ENCODE peak calls at places on chromosomes 11 and 22, in six cellular contexts. S is GM06990, Y is fibroblast of lung, E is thoracic aorta, I is endodermal cell, O is neural progenitor cell. W is an unnamed sample.

GRCh38 chr11:72497731-72498130 is 63.4 kb upstream of the CLPB start:
- DNase-seq in S (no peak), Y (no peak), E (no peak), I (no peak), O (no peak), W (no peak)

GRCh38 chr11:64839887-64840782 is 4.3 kb downstream of the CDC42BPG start:
- DNase-seq in S (no peak), Y (no peak), E (no peak), I (no peak), O (no peak), W (no peak)

GRCh38 chr22:17079572-17079971 is 5.2 kb upstream of the IL17RA start:
- DNase-seq in S (no peak), Y (no peak), E (no peak), I (no peak), O (no peak), W (no peak)

GRCh38 chr11:57072640-57073039 is 83.9 kb downstream of the OR5AK2 start:
- DNase-seq in S (no peak), Y (peak; percentile 98), E (no peak), I (no peak), O (no peak), W (peak; percentile 90)

GRCh38 chr11:487571-488021 is 19.4 kb downstream of the RNH1 start:
- DNase-seq in S (no peak), Y (no peak), E (no peak), I (no peak), O (no peak), W (no peak)

GRCh38 chr22:20833225-20833665 is 25.4 kb downstream of the PI4KA start:
- DNase-seq in S (no peak), Y (no peak), E (no peak), I (peak; percentile 5), O (no peak), W (no peak)

GRCh38 chr11:103888541-103888951 is 147.9 kb upstream of the DDI1 start:
- DNase-seq in S (no peak), Y (peak; percentile 47), E (no peak), I (no peak), O (no peak), W (no peak)

GRCh38 chr11:119115484-119116234 is 5.7 kb upstream of the HINFP start:
- DNase-seq in S (no peak), Y (no peak), E (no peak), I (no peak), O (no peak), W (no peak)

GRCh38 chr11:44684886-44685285 is 41.9 kb upstream of the TSPAN18 start:
- DNase-seq in S (no peak), Y (no peak), E (no peak), I (no peak), O (peak; percentile 55), W (no peak)

GRCh38 chr11:76626921-76627391 is 43.6 kb downstream of the LRRC32 start:
- DNase-seq in S (peak; percentile 82), Y (peak; percentile 89), E (no peak), I (peak; percentile 26), O (no peak), W (no peak)

GRCh38 chr11:107956543-107956942 is 28.3 kb downstream of the RAB39A start:
- DNase-seq in S (no peak), Y (no peak), E (no peak), I (no peak), O (no peak), W (no peak)

GRCh38 chr11:74957937-74958629 is 9.0 kb downstream of the SPCS2 start:
- DNase-seq in S (no peak), Y (no peak), E (no peak), I (no peak), O (no peak), W (no peak)

GRCh38 chr22:39493759-39494158 is 8.3 kb upstream of the MIEF1 start:
- DNase-seq in S (no peak), Y (peak; percentile 79), E (no peak), I (no peak), O (no peak), W (no peak)

GRCh38 chr22:38873469-38874411 is 1.7 kb upstream of the CBX6 start:
- DNase-seq in S (peak; percentile 66), Y (no peak), E (no peak), I (peak; percentile 62), O (no peak), W (no peak)

GRCh38 chr22:27292542-27293298 is 508.8 kb downstream of the MN1 start:
- DNase-seq in S (no peak), Y (no peak), E (no peak), I (peak; percentile 5), O (peak; percentile 46), W (no peak)

GRCh38 chr11:85123752-85124231 is 503.4 kb downstream of the DLG2 start:
- DNase-seq in S (peak; percentile 57), Y (no peak), E (no peak), I (no peak), O (no peak), W (peak; percentile 9)

GRCh38 chr22:50544078-50544745 is 1.5 kb upstream of the KLHDC7B start:
- DNase-seq in S (peak; percentile 89), Y (peak; percentile 55), E (no peak), I (peak; percentile 95), O (peak; percentile 93), W (no peak)

DNA sequence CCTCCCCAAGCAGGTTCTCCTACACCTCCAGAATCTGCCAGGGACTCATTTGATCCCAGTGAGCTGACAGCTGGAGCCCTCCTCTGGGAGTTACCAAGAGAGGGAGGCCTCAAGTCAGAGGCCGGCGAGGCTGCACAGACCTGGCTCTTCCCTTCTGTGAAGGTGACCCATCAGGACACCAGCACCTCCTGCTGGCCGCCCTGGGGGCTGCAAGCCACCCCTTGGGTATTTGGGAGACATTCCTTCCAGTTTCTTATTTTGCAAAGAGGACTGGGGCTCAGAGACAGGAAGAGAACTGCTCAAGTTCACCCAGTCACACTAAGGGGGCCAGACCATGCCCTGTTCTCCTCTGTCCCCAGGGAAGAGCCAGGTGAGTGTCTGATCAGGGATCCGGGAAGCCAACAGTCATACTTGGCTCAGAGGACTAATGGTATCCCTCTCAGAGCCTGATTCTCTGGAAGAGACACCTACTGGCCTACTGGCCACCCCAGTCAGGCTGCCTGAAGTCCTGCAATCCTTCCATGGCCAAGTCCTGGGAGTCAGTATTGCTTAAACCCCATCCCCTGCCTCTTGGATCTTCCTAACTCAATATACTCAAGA is 40.5 kb upstream of the RIC3 start:
- DNase-seq in S (peak; percentile 35), Y (no peak), E (no peak), I (peak; percentile 92), O (no peak), W (no peak)
- TF ChIP-seq CTCF in S (peak; percentile 89), Y (peak; percentile 15), E (peak; percentile 19), I (peak; percentile 88), O (peak; percentile 57), W (peak; percentile 55)

GRCh38 chr11:34243620-34244493 is 114.0 kb downstream of the ABTB2 start:
- DNase-seq in S (peak; percentile 76), Y (peak; percentile 88), E (no peak), I (peak; percentile 69), O (no peak), W (no peak)
- H3K4me3 ChIP-seq in S (no peak overlapping the region), Y (no peak overlapping the region), E (no peak overlapping the region), I (no peak overlapping the region), O (no peak overlapping the region), W (no peak overlapping the region)

GRCh38 chr22:30801695-30802094 is 107.0 kb downstream of the OSBP2 start:
- DNase-seq in S (no peak), Y (no peak), E (no peak), I (no peak), O (no peak), W (no peak)

GRCh38 chr22:30806391-30806861 is 111.8 kb downstream of the OSBP2 start:
- DNase-seq in S (no peak), Y (peak; percentile 88), E (no peak), I (peak; percentile 84), O (peak; percentile 60), W (no peak)

GRCh38 chr22:30803679-30804078 is 109.0 kb downstream of the OSBP2 start:
- DNase-seq in S (no peak), Y (no peak), E (no peak), I (no peak), O (no peak), W (no peak)

GRCh38 chr22:30804626-30805025 is 110.0 kb downstream of the OSBP2 start:
- DNase-seq in S (no peak), Y (peak; percentile 27), E (no peak), I (no peak), O (no peak), W (no peak)

GRCh38 chr22:30802202-30803166 is 107.8 kb downstream of the OSBP2 start:
- DNase-seq in S (peak; percentile 79), Y (peak; percentile 92), E (peak; percentile 50), I (peak; percentile 97), O (peak; percentile 97), W (no peak)
- TF ChIP-seq CTCF in S (no peak), Y (no peak), E (peak; percentile 73), I (peak; percentile 61), O (peak; percentile 30), W (no peak)

GRCh38 chr11:63683133-63683991 is 2.1 kb downstream of the RTN3 start:
- DNase-seq in S (no peak), Y (peak; percentile 65), E (no peak), I (no peak), O (no peak), W (no peak)

GRCh38 chr11:63681208-63682044 is at the start of gene RTN3:
- DNase-seq in S (peak; percentile 100), Y (peak; percentile 96), E (peak; percentile 68), I (peak; percentile 99), O (peak; percentile 100), W (no peak)

GRCh38 chr11:63680842-63681207 is 475 bp upstream of the RTN3 start:
- DNase-seq in S (no peak), Y (peak; percentile 32), E (no peak), I (no peak), O (no peak), W (no peak)

GRCh38 chr11:63686912-63687311 is 5.6 kb downstream of the RTN3 start:
- DNase-seq in S (no peak), Y (no peak), E (no peak), I (no peak), O (no peak), W (no peak)

GRCh38 chr11:63682045-63682915 is 980 bp downstream of the RTN3 start:
- DNase-seq in S (no peak), Y (no peak), E (no peak), I (peak; percentile 71), O (peak; percentile 63), W (no peak)
- H3K4me3 ChIP-seq in S (peak overlapping the region; percentile 87), Y (peak overlapping the region; percentile 95), E (peak overlapping the region; percentile 99), I (peak overlapping the region; percentile 92), O (peak overlapping the region; percentile 83), W (peak overlapping the region; percentile 99)

GRCh38 chr11:66130978-66131377 is 60.9 kb downstream of the PACS1 start:
- DNase-seq in S (no peak), Y (no peak), E (no peak), I (no peak), O (no peak), W (no peak)

GRCh38 chr11:66124564-66124963 is 54.5 kb downstream of the PACS1 start:
- DNase-seq in S (no peak), Y (peak; percentile 70), E (no peak), I (no peak), O (no peak), W (no peak)

GRCh38 chr11:66126064-66126463 is 56.0 kb downstream of the PACS1 start:
- DNase-seq in S (no peak), Y (no peak), E (no peak), I (no peak), O (no peak), W (no peak)

GRCh38 chr11:66123902-66124301 is 53.8 kb downstream of the PACS1 start:
- DNase-seq in S (no peak), Y (no peak), E (no peak), I (no peak), O (no peak), W (no peak)

GRCh38 chr11:66126808-66127555 is 56.9 kb downstream of the PACS1 start:
- DNase-seq in S (peak; percentile 64), Y (peak; percentile 89), E (peak; percentile 6), I (peak; percentile 64), O (no peak), W (no peak)
- TF ChIP-seq CTCF in S (no peak), Y (no peak), E (no peak), I (no peak), O (no peak), W (no peak)

GRCh38 chr11:61880454-61880853 is 10.9 kb downstream of the FADS3 start:
- DNase-seq in S (peak; percentile 53), Y (no peak), E (no peak), I (no peak), O (no peak), W (no peak)
- H3K4me3 ChIP-seq in S (no peak overlapping the region), Y (no peak overlapping the region), E (no peak overlapping the region), I (no peak overlapping the region), O (no peak overlapping the region), W (no peak overlapping the region)

W was measured in epithelial cell of proximal tubule.